ENCODE peak calls at places on chromosomes 13 and 19, in eight cellular contexts. One of them, this sample, is unnamed.

GRCh38 chr19:47469419-47469700 is 2.3 kb downstream of the SLC8A2 start:
- DNase-seq in lung: no peak
- DNase-seq in heart left ventricle: no peak
- DNase-seq in astrocyte of the spinal cord: no peak
- DNase-seq in transverse colon: no peak
- DNase-seq in nephron progenitor cell: no peak
- DNase-seq in GM12865: no peak
- DNase-seq in Calu3: no peak
- DNase-seq in this sample: no peak

GRCh38 chr19:2041436-2041685 is 9.7 kb downstream of the MKNK2 start:
- DNase-seq in heart left ventricle: no peak
- DNase-seq in lung: no peak
- DNase-seq in Calu3: no peak
- DNase-seq in transverse colon: no peak
- DNase-seq in astrocyte of the spinal cord: no peak
- DNase-seq in nephron progenitor cell: no peak
- DNase-seq in GM12865: no peak
- DNase-seq in this sample: no peak

GRCh38 chr13:112697756-112698655 is 8.2 kb downstream of the ATP11A start:
- DNase-seq in astrocyte of the spinal cord: no peak
- DNase-seq in nephron progenitor cell: no peak
- DNase-seq in transverse colon: no peak
- DNase-seq in heart left ventricle: peak
- DNase-seq in GM12865: no peak
- DNase-seq in lung: no peak
- DNase-seq in Calu3: no peak
- DNase-seq in this sample: no peak

GRCh38 chr13:39037410-39037879 is 444 bp downstream of the PROSER1 start:
- DNase-seq in nephron progenitor cell: no peak
- DNase-seq in transverse colon: no peak
- DNase-seq in heart left ventricle: no peak
- DNase-seq in GM12865: no peak
- DNase-seq in astrocyte of the spinal cord: no peak
- DNase-seq in lung: peak
- DNase-seq in Calu3: no peak
- DNase-seq in this sample: no peak

GRCh38 chr13:51726446-51727185 is 77.3 kb downstream of the DHRS12 start:
- DNase-seq in lung: no peak
- DNase-seq in astrocyte of the spinal cord: peak
- DNase-seq in Calu3: no peak
- DNase-seq in GM12865: no peak
- DNase-seq in nephron progenitor cell: no peak
- DNase-seq in transverse colon: no peak
- DNase-seq in heart left ventricle: no peak
- DNase-seq in this sample: no peak

GRCh38 chr13:87459419-87459818 is 211.8 kb upstream of the SLITRK5 start:
- DNase-seq in lung: no peak
- DNase-seq in astrocyte of the spinal cord: peak
- DNase-seq in transverse colon: no peak
- DNase-seq in Calu3: no peak
- DNase-seq in heart left ventricle: no peak
- DNase-seq in GM12865: no peak
- DNase-seq in nephron progenitor cell: no peak
- DNase-seq in this sample: no peak

GRCh38 chr19:31232871-31233270 is 116.4 kb downstream of the TSHZ3 start:
- DNase-seq in GM12865: no peak
- DNase-seq in transverse colon: no peak
- DNase-seq in lung: no peak
- DNase-seq in nephron progenitor cell: no peak
- DNase-seq in astrocyte of the spinal cord: peak
- DNase-seq in heart left ventricle: no peak
- DNase-seq in Calu3: no peak
- DNase-seq in this sample: no peak

GRCh38 chr19:55431183-55431582 is 11.9 kb downstream of the SHISA7 start:
- DNase-seq in transverse colon: no peak
- DNase-seq in Calu3: no peak
- DNase-seq in lung: no peak
- DNase-seq in heart left ventricle: no peak
- DNase-seq in nephron progenitor cell: no peak
- DNase-seq in astrocyte of the spinal cord: no peak
- DNase-seq in GM12865: no peak
- DNase-seq in this sample: no peak

GRCh38 chr19:49716154-49716553 is 25.2 kb downstream of the CPT1C start:
- DNase-seq in astrocyte of the spinal cord: no peak
- DNase-seq in Calu3: no peak
- DNase-seq in heart left ventricle: no peak
- DNase-seq in nephron progenitor cell: no peak
- DNase-seq in transverse colon: no peak
- DNase-seq in lung: no peak
- DNase-seq in GM12865: no peak
- DNase-seq in this sample: no peak

GRCh38 chr13:102400619-102401125 is 1.2 kb downstream of the FGF14 start:
- DNase-seq in nephron progenitor cell: peak
- DNase-seq in astrocyte of the spinal cord: peak
- DNase-seq in lung: peak
- DNase-seq in Calu3: no peak
- DNase-seq in GM12865: no peak
- DNase-seq in transverse colon: no peak
- DNase-seq in heart left ventricle: peak
- DNase-seq in this sample: no peak

GRCh38 chr19:14434543-14435319 is 1.6 kb downstream of the PKN1 start:
- DNase-seq in heart left ventricle: peak
- DNase-seq in nephron progenitor cell: peak
- DNase-seq in astrocyte of the spinal cord: peak
- DNase-seq in Calu3: peak
- DNase-seq in lung: peak
- DNase-seq in GM12865: no peak
- DNase-seq in transverse colon: peak
- DNase-seq in this sample: no peak

GRCh38 chr19:3234800-3235199 is 10.3 kb downstream of the CELF5 start:
- DNase-seq in lung: no peak
- DNase-seq in transverse colon: no peak
- DNase-seq in heart left ventricle: no peak
- DNase-seq in astrocyte of the spinal cord: no peak
- DNase-seq in GM12865: no peak
- DNase-seq in nephron progenitor cell: peak
- DNase-seq in Calu3: peak
- DNase-seq in this sample: no peak

GRCh38 chr19:19591133-19591825 is 27.2 kb downstream of the PBX4 start:
- DNase-seq in heart left ventricle: no peak
- DNase-seq in transverse colon: peak
- DNase-seq in lung: peak
- DNase-seq in GM12865: peak
- DNase-seq in Calu3: peak
- DNase-seq in nephron progenitor cell: no peak
- DNase-seq in astrocyte of the spinal cord: peak
- DNase-seq in this sample: no peak

GRCh38 chr13:110344320-110344719 is 37.2 kb downstream of the COL4A2 start:
- DNase-seq in Calu3: no peak
- DNase-seq in transverse colon: no peak
- DNase-seq in astrocyte of the spinal cord: no peak
- DNase-seq in GM12865: no peak
- DNase-seq in lung: no peak
- DNase-seq in heart left ventricle: no peak
- DNase-seq in nephron progenitor cell: no peak
- DNase-seq in this sample: no peak

GRCh38 chr19:41276231-41276630 is 12.1 kb downstream of the HNRNPUL1 start:
- DNase-seq in heart left ventricle: no peak
- DNase-seq in nephron progenitor cell: no peak
- DNase-seq in Calu3: no peak
- DNase-seq in GM12865: no peak
- DNase-seq in transverse colon: no peak
- DNase-seq in lung: no peak
- DNase-seq in astrocyte of the spinal cord: no peak
- DNase-seq in this sample: no peak

GRCh38 chr19:29320076-29320475 is 107.1 kb upstream of the UQCRFS1 start:
- DNase-seq in transverse colon: no peak
- DNase-seq in Calu3: no peak
- DNase-seq in astrocyte of the spinal cord: no peak
- DNase-seq in lung: no peak
- DNase-seq in GM12865: no peak
- DNase-seq in heart left ventricle: no peak
- DNase-seq in nephron progenitor cell: no peak
- DNase-seq in this sample: no peak

GRCh38 chr19:38721496-38721895 is 22.8 kb downstream of the CAPN12 start:
- DNase-seq in GM12865: no peak
- DNase-seq in Calu3: no peak
- DNase-seq in lung: no peak
- DNase-seq in heart left ventricle: no peak
- DNase-seq in astrocyte of the spinal cord: no peak
- DNase-seq in nephron progenitor cell: no peak
- DNase-seq in transverse colon: no peak
- DNase-seq in this sample: no peak

GRCh38 chr19:38718747-38719543 is 25.3 kb downstream of the CAPN12 start:
- DNase-seq in transverse colon: no peak
- DNase-seq in lung: peak
- DNase-seq in Calu3: peak
- DNase-seq in nephron progenitor cell: no peak
- DNase-seq in GM12865: no peak
- DNase-seq in astrocyte of the spinal cord: peak
- DNase-seq in heart left ventricle: peak
- DNase-seq in this sample: no peak

GRCh38 chr19:38717855-38718254 is 26.4 kb downstream of the CAPN12 start:
- DNase-seq in Calu3: no peak
- DNase-seq in nephron progenitor cell: no peak
- DNase-seq in transverse colon: no peak
- DNase-seq in GM12865: no peak
- DNase-seq in lung: no peak
- DNase-seq in astrocyte of the spinal cord: no peak
- DNase-seq in heart left ventricle: no peak
- DNase-seq in this sample: no peak

GRCh38 chr19:38720559-38721236 is 23.6 kb downstream of the CAPN12 start:
- DNase-seq in nephron progenitor cell: no peak
- DNase-seq in GM12865: no peak
- DNase-seq in astrocyte of the spinal cord: no peak
- DNase-seq in Calu3: no peak
- DNase-seq in lung: no peak
- DNase-seq in heart left ventricle: no peak
- DNase-seq in transverse colon: no peak
- DNase-seq in this sample: no peak

GRCh38 chr19:38719761-38720558 is 24.3 kb downstream of the CAPN12 start:
- DNase-seq in Calu3: peak
- DNase-seq in nephron progenitor cell: no peak
- DNase-seq in transverse colon: no peak
- DNase-seq in heart left ventricle: no peak
- DNase-seq in astrocyte of the spinal cord: peak
- DNase-seq in lung: no peak
- DNase-seq in GM12865: no peak
- DNase-seq in this sample: no peak
- TF ChIP-seq CTCF in Calu3: no peak
- TF ChIP-seq CTCF in nephron progenitor cell: no peak
- TF ChIP-seq CTCF in transverse colon: no peak
- TF ChIP-seq CTCF in heart left ventricle: no peak
- TF ChIP-seq CTCF in astrocyte of the spinal cord: peak
- TF ChIP-seq CTCF in lung: no peak
- TF ChIP-seq CTCF in GM12865: no peak
- TF ChIP-seq CTCF in this sample: no peak

GRCh38 chr13:44404261-44405139 is 30.9 kb downstream of the SERP2 start:
- DNase-seq in heart left ventricle: no peak
- DNase-seq in lung: no peak
- DNase-seq in astrocyte of the spinal cord: no peak
- DNase-seq in Calu3: no peak
- DNase-seq in nephron progenitor cell: peak
- DNase-seq in transverse colon: peak
- DNase-seq in GM12865: no peak
- DNase-seq in this sample: no peak
- TF ChIP-seq CTCF in heart left ventricle: no peak
- TF ChIP-seq CTCF in lung: no peak
- TF ChIP-seq CTCF in astrocyte of the spinal cord: no peak
- TF ChIP-seq CTCF in Calu3: no peak
- TF ChIP-seq CTCF in nephron progenitor cell: no peak
- TF ChIP-seq CTCF in transverse colon: no peak
- TF ChIP-seq CTCF in GM12865: no peak
- TF ChIP-seq CTCF in this sample: no peak

DNA sequence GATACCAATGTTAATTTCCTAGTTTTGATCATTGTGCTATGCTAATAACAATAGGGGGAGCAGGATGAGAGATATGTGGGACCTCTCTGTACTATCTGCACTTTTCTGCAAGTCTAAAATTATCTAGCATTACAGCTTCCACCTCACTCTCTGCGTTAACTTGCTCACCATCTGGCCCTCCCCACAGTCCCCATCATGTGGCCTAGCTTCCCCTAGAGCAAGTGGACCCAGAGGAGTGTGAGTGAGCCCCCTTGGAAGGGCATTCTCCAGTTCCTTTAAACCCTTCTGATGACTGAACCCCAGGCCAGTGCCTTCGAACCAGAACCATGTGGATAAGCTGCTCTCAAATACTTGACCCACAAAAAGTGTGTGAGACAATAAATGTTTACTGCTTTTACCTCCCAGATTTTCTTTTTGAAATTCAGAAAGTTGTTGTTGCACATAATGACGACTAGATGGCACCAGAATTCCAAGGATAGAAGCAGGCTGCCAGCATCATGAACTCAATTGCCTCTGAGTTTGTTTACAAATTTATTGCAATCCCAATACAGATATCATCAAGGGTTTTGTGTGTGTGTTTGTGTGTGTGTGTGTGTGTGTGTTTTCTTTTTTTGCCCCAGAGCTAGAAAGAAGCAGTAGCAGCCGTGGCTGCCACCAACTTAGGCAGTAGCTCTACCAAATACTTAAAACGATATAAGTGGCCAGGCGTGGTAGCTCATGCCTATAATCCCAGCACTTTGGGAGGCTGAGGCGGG is 49.0 kb upstream of the ZNF780A start:
- DNase-seq in heart left ventricle: no peak
- DNase-seq in lung: no peak
- DNase-seq in Calu3: peak
- DNase-seq in nephron progenitor cell: peak
- DNase-seq in transverse colon: no peak
- DNase-seq in GM12865: peak
- DNase-seq in astrocyte of the spinal cord: peak
- DNase-seq in this sample: no peak
- TF ChIP-seq CTCF in heart left ventricle: peak
- TF ChIP-seq CTCF in lung: peak
- TF ChIP-seq CTCF in Calu3: peak
- TF ChIP-seq CTCF in nephron progenitor cell: peak
- TF ChIP-seq CTCF in transverse colon: peak
- TF ChIP-seq CTCF in GM12865: peak
- TF ChIP-seq CTCF in astrocyte of the spinal cord: peak
- TF ChIP-seq CTCF in this sample: no peak

DNA sequence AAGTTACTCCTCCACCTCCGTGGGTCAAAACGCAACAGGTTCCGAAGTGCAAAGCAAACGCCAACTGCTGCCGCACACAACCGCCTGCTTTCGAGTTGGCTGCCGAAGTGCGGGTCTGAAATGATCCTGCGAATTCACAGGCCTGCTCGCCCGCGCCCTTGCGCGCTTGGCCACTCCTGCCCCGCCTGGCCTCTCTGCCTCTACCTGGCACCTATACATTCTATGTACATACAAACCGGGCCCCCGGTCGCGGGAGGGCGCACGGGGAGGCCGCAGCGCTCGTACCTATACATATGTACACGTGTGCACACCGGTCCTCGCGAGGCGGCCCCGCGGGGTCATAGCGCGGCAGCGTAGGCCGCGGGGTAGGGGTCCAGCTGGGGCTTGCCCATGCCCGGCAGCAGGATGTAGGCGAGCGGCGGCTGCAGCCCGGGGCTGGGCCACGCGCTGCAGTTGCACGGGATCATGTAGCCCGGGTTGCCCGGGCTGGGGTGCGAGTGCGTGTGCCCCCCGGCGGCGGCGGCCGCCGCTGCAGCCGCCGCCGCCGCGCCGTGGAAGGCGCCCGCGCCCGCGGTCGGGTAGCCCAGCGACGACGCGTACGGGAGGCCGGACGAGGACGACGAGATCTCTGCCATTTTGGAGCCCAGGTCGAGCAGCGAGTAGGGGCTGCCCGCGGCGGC is 1.3 kb downstream of the SOX21 start:
- DNase-seq in nephron progenitor cell: peak
- DNase-seq in Calu3: peak
- DNase-seq in lung: no peak
- DNase-seq in heart left ventricle: no peak
- DNase-seq in transverse colon: no peak
- DNase-seq in astrocyte of the spinal cord: peak
- DNase-seq in GM12865: peak
- DNase-seq in this sample: no peak
- TF ChIP-seq CTCF in nephron progenitor cell: no peak
- TF ChIP-seq CTCF in Calu3: no peak
- TF ChIP-seq CTCF in lung: no peak
- TF ChIP-seq CTCF in heart left ventricle: no peak
- TF ChIP-seq CTCF in transverse colon: no peak
- TF ChIP-seq CTCF in astrocyte of the spinal cord: no peak
- TF ChIP-seq CTCF in GM12865: peak
- TF ChIP-seq CTCF in this sample: no peak

This sample was measured in omental fat pad.